ENCODE peak calls at places on chromosomes 2 and 18, in seven cellular contexts. One of them, this sample, is unnamed.

GRCh38 chr18:43001821-43002220 is 113.7 kb downstream of the RIT2 start:
- DNase-seq in non-pigmented ciliary epithelial cell: no peak
- DNase-seq in AG04450: no peak
- DNase-seq in foreskin fibroblast: no peak
- DNase-seq in stimulated activated CD4-positive, alpha-beta T cell treated with anti-CD3 and anti-CD28 coated beads, Interleukin-12 subunit alpha, Interleukin-12 subunit beta, amount 100 ng/mL, for 48 hours: no peak
- DNase-seq in cardiac fibroblast: no peak
- DNase-seq in mesenteric fat pad: no peak
- DNase-seq in this sample: no peak

GRCh38 chr18:60372598-60372997 is at the start of gene MC4R:
- DNase-seq in non-pigmented ciliary epithelial cell: peak; percentile 57
- DNase-seq in AG04450: peak; percentile 58
- DNase-seq in foreskin fibroblast: peak; percentile 76
- DNase-seq in mesenteric fat pad: no peak
- DNase-seq in stimulated activated CD4-positive, alpha-beta T cell treated with anti-CD3 and anti-CD28 coated beads, Interleukin-12 subunit alpha, Interleukin-12 subunit beta, amount 100 ng/mL, for 48 hours: no peak
- DNase-seq in cardiac fibroblast: peak; percentile 57
- DNase-seq in this sample: no peak

GRCh38 chr2:57497489-57498096 is 549.0 kb upstream of the VRK2 start:
- DNase-seq in AG04450: no peak
- DNase-seq in mesenteric fat pad: no peak
- DNase-seq in non-pigmented ciliary epithelial cell: no peak
- DNase-seq in cardiac fibroblast: peak; percentile 64
- DNase-seq in stimulated activated CD4-positive, alpha-beta T cell treated with anti-CD3 and anti-CD28 coated beads, Interleukin-12 subunit alpha, Interleukin-12 subunit beta, amount 100 ng/mL, for 48 hours: peak; percentile 0
- DNase-seq in foreskin fibroblast: peak; percentile 3
- DNase-seq in this sample: peak; percentile 35

GRCh38 chr2:174970092-174970491 is 35.1 kb downstream of the CHN1 start:
- DNase-seq in foreskin fibroblast: no peak
- DNase-seq in mesenteric fat pad: no peak
- DNase-seq in stimulated activated CD4-positive, alpha-beta T cell treated with anti-CD3 and anti-CD28 coated beads, Interleukin-12 subunit alpha, Interleukin-12 subunit beta, amount 100 ng/mL, for 48 hours: no peak
- DNase-seq in AG04450: no peak
- DNase-seq in cardiac fibroblast: no peak
- DNase-seq in non-pigmented ciliary epithelial cell: no peak
- DNase-seq in this sample: no peak

GRCh38 chr18:46264255-46264654 is 160.1 kb downstream of the HAUS1 start:
- DNase-seq in cardiac fibroblast: peak; percentile 78
- DNase-seq in non-pigmented ciliary epithelial cell: no peak
- DNase-seq in stimulated activated CD4-positive, alpha-beta T cell treated with anti-CD3 and anti-CD28 coated beads, Interleukin-12 subunit alpha, Interleukin-12 subunit beta, amount 100 ng/mL, for 48 hours: no peak
- DNase-seq in mesenteric fat pad: no peak
- DNase-seq in AG04450: no peak
- DNase-seq in foreskin fibroblast: no peak
- DNase-seq in this sample: no peak

GRCh38 chr2:154600931-154601494 is 97.5 kb upstream of the KCNJ3 start:
- DNase-seq in non-pigmented ciliary epithelial cell: no peak
- DNase-seq in foreskin fibroblast: no peak
- DNase-seq in AG04450: no peak
- DNase-seq in stimulated activated CD4-positive, alpha-beta T cell treated with anti-CD3 and anti-CD28 coated beads, Interleukin-12 subunit alpha, Interleukin-12 subunit beta, amount 100 ng/mL, for 48 hours: no peak
- DNase-seq in mesenteric fat pad: no peak
- DNase-seq in cardiac fibroblast: no peak
- DNase-seq in this sample: no peak

GRCh38 chr2:212015588-212015987 is 523.0 kb downstream of the ERBB4 start:
- DNase-seq in non-pigmented ciliary epithelial cell: no peak
- DNase-seq in mesenteric fat pad: no peak
- DNase-seq in stimulated activated CD4-positive, alpha-beta T cell treated with anti-CD3 and anti-CD28 coated beads, Interleukin-12 subunit alpha, Interleukin-12 subunit beta, amount 100 ng/mL, for 48 hours: no peak
- DNase-seq in cardiac fibroblast: no peak
- DNase-seq in foreskin fibroblast: no peak
- DNase-seq in AG04450: no peak
- DNase-seq in this sample: no peak

GRCh38 chr2:30770791-30771190 is 36.5 kb downstream of the CAPN13 start:
- DNase-seq in foreskin fibroblast: no peak
- DNase-seq in non-pigmented ciliary epithelial cell: no peak
- DNase-seq in mesenteric fat pad: peak; percentile 53
- DNase-seq in cardiac fibroblast: no peak
- DNase-seq in AG04450: no peak
- DNase-seq in stimulated activated CD4-positive, alpha-beta T cell treated with anti-CD3 and anti-CD28 coated beads, Interleukin-12 subunit alpha, Interleukin-12 subunit beta, amount 100 ng/mL, for 48 hours: no peak
- DNase-seq in this sample: no peak